ENCODE peak calls at places on chromosomes 2 and 18, in eight cellular contexts. H is coronary artery; S is psoas muscle; U is CD8-positive, alpha-beta T cell; R is HCT116; D is right atrium auricular region; V is transverse colon; N is osteoblast. L is an unnamed sample.

GRCh38 chr18:5142131-5142530 is 54.9 kb downstream of the AKAIN1 start:
- DNase-seq in U (no peak), H (no peak), S (no peak), R (no peak), V (no peak), N (no peak), D (no peak), L (no peak)

GRCh38 chr2:240300261-240300821 is 135.1 kb upstream of the GPC1 start:
- DNase-seq in H (peak; percentile 46), S (no peak), U (no peak), R (no peak), N (peak; percentile 88), D (peak; percentile 46), V (no peak), L (peak; percentile 39)

GRCh38 chr2:42799881-42800280 is 7.5 kb upstream of the HAAO start:
- DNase-seq in S (no peak), H (no peak), N (no peak), V (no peak), D (no peak), U (no peak), R (no peak), L (no peak)

GRCh38 chr2:3059111-3059990 is 318.3 kb downstream of the EIPR1 start:
- DNase-seq in N (no peak), R (no peak), V (no peak), U (no peak), D (no peak), H (no peak), S (no peak), L (no peak)

GRCh38 chr2:234429265-234429664 is 67.6 kb downstream of the ARL4C start:
- DNase-seq in S (no peak), H (no peak), V (no peak), U (no peak), R (no peak), N (no peak), D (no peak), L (no peak)

GRCh38 chr18:63266888-63267790 is 52.4 kb downstream of the BCL2 start:
- DNase-seq in U (no peak), N (no peak), D (no peak), S (no peak), R (no peak), V (no peak), H (no peak), L (no peak)

GRCh38 chr2:68971591-68972231 is 2.7 kb upstream of the GKN1 start:
- DNase-seq in R (no peak), S (no peak), N (peak; percentile 84), H (no peak), D (no peak), U (no peak), V (no peak), L (peak; percentile 88)

GRCh38 chr18:36189486-36189885 is 2.2 kb downstream of the MOCOS start:
- DNase-seq in V (no peak), R (no peak), N (no peak), S (no peak), D (no peak), H (no peak), U (no peak), L (no peak)

GRCh38 chr2:39504790-39505335 is 67.8 kb upstream of the MAP4K3 start:
- DNase-seq in R (no peak), D (no peak), U (no peak), V (no peak), H (no peak), S (no peak), N (no peak), L (no peak)

GRCh38 chr2:26691881-26692813 is at the start of gene KCNK3:
- DNase-seq in V (peak; percentile 43), R (no peak), H (peak; percentile 92), D (no peak), U (peak; percentile 19), S (peak; percentile 48), N (peak; percentile 97), L (no peak)

GRCh38 chr2:120576509-120577474 is 158.9 kb upstream of the GLI2 start:
- DNase-seq in N (peak; percentile 95), U (no peak), H (no peak), R (no peak), D (no peak), S (peak; percentile 49), V (peak; percentile 37), L (no peak)

GRCh38 chr2:136765736-136766323 is 485 bp downstream of the THSD7B start:
- DNase-seq in N (peak; percentile 79), H (no peak), V (no peak), U (no peak), R (no peak), D (no peak), S (no peak), L (no peak)

GRCh38 chr2:212727751-212728150 is 189.1 kb upstream of the ERBB4 start:
- DNase-seq in N (no peak), H (no peak), V (no peak), S (no peak), D (no peak), U (no peak), R (no peak), L (no peak)

GRCh38 chr18:9321017-9321452 is 13.5 kb upstream of the TWSG1 start:
- DNase-seq in N (no peak), D (no peak), R (no peak), U (no peak), V (no peak), H (no peak), S (no peak), L (no peak)

GRCh38 chr2:84534225-84534624 is 17.9 kb downstream of the DNAH6 start:
- DNase-seq in S (no peak), R (no peak), D (no peak), U (no peak), V (no peak), N (no peak), H (no peak), L (no peak)

GRCh38 chr18:58009166-58009565 is 34.9 kb upstream of the NEDD4L start:
- DNase-seq in V (no peak), S (no peak), N (peak; percentile 64), R (no peak), H (no peak), U (no peak), D (no peak), L (no peak)

GRCh38 chr2:178819992-178820391 is 12.8 kb upstream of the TTN start:
- DNase-seq in V (no peak), H (no peak), N (no peak), S (no peak), R (no peak), D (no peak), U (no peak), L (no peak)

GRCh38 chr2:43050866-43051265 is 175.5 kb downstream of the ZFP36L2 start:
- DNase-seq in U (no peak), R (no peak), H (no peak), V (no peak), S (no peak), D (no peak), N (peak; percentile 56), L (no peak)

GRCh38 chr2:116456429-116456828 is 1358.1 kb upstream of the DDX18 start:
- DNase-seq in D (no peak), U (no peak), V (no peak), N (no peak), S (no peak), R (no peak), H (no peak), L (no peak)

GRCh38 chr18:26710460-26711096 is 154.9 kb downstream of the AQP4 start:
- DNase-seq in S (no peak), R (no peak), V (no peak), N (no peak), H (no peak), D (no peak), U (no peak), L (no peak)

GRCh38 chr2:75489682-75490180 is 71.0 kb downstream of the EVA1A start:
- DNase-seq in R (no peak), H (no peak), V (no peak), U (no peak), S (no peak), D (no peak), N (no peak), L (no peak)

GRCh38 chr2:169479257-169480078 is at the start of gene BBS5:
- DNase-seq in N (peak; percentile 93), H (peak; percentile 85), V (peak; percentile 78), U (peak; percentile 58), S (peak; percentile 86), R (peak; percentile 36), D (peak; percentile 76), L (peak; percentile 55)
- TF ChIP-seq CTCF in N (peak; percentile 36), H (no peak), V (peak; percentile 40), U (peak; percentile 34), S (peak; percentile 42), R (peak; percentile 22), D (no peak), L (peak; percentile 59)

GRCh38 chr2:64918220-64918886 is 70.8 kb upstream of the SLC1A4 start:
- DNase-seq in V (no peak), H (no peak), U (no peak), S (no peak), N (peak; percentile 37), R (no peak), D (no peak), L (no peak)
- H3K4me3 ChIP-seq in V (peak overlapping the region; percentile 54), H (peak overlapping the region; percentile 66), U (peak overlapping the region; percentile 59), S (peak overlapping the region; percentile 60), N (peak overlapping the region; percentile 75), R (peak overlapping the region; percentile 69), D (peak overlapping the region; percentile 44), L (peak overlapping the region; percentile 46)

DNA sequence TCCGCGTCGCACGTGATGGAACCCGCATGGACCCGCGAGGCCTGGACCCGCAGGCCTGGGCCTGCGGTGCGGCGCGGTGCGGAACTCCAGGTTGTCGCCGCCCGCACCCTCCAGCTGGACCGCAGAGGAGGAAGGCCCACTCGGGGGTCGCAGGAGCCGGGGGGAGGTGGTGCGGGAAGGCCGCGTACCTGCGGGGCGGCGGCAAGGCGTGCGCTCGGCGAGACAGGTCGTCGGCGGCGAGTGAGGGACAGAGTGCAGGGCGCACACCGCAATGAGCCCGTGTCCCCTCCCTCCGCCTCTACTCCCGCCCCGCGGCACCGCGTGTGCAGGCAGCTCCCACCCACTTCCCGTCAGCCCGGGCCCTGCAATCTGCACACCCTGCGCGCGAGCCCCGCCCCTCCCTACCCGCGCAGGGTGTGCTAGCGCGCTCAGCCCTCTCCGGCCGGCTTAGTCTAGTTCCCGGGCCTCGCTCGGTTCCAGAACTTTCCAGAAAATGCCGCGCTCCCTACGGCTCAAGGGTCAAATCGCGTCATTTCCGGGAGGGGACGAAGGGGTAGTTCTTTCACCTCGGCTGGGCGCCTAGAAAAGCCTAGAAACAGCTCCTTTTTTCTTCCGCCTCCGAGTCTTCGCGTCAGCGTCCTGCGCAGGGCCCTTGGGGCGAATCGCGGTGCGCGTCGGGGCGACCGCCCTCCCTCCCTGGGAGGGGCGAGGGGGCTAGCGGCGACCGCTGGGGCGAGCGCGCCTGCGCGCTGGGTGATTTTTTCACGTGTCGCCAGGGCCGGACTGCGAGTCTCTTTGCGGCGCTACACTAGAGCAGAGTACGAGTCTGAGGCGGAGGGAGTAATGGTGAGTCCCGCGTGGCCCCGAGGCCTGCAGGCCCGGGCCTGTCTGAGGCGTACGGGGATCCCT is at the start of the genes HSPD1 and HSPE1:
- DNase-seq in S (peak; percentile 98), V (peak; percentile 99), R (peak; percentile 99), U (peak; percentile 96), N (peak; percentile 98), H (peak; percentile 99), D (peak; percentile 98), L (peak; percentile 98)
- TF ChIP-seq CTCF in S (no peak), V (no peak), R (no peak), U (no peak), N (no peak), H (no peak), D (no peak), L (no peak)

DNA sequence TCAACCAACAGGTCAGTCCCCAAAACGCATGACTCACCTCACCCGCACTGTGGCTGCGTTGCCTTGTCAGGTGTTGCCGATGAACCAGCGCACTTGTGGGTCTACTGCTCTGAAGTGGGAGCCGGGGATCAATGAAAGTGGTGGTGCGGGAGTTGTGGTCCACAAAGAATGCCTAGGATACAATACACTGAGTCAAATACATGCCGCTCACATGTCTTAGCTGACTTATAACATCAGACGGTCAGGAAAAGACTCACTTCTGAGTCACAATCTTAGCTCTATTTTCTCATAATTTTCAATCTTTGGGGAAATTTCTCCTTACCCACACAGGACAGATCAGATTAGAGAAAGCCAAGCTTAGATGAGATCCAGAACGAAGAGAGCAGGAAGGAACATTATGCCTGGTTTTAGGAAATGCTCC is 107.1 kb upstream of the STK17B start:
- DNase-seq in N (peak; percentile 86), U (no peak), S (no peak), R (no peak), D (no peak), V (no peak), H (no peak), L (peak; percentile 22)
- H3K4me3 ChIP-seq in N (peak overlapping the region; percentile 69), U (no peak overlapping the region), S (no peak overlapping the region), R (no peak overlapping the region), D (no peak overlapping the region), V (no peak overlapping the region), H (no peak overlapping the region), L (no peak overlapping the region)

L was measured in astrocyte of the cerebellum.